ENCODE peak calls at places on chromosomes 2 and 18, in five cellular contexts. C, M, T, Q and E are unnamed samples.

GRCh38 chr2:230757476-230757875 is 44.8 kb downstream of the CAB39 start:
- DNase-seq in T (no peak), Q (no peak), C (no peak), M (no peak), E (no peak)

GRCh38 chr2:241110607-241111442 is 8.7 kb upstream of the MTERF4 start:
- DNase-seq in T (no peak), M (no peak), Q (no peak), C (no peak), E (no peak)

GRCh38 chr2:26076001-26076587 is 42.2 kb downstream of the RAB10 start:
- DNase-seq in T (no peak), C (no peak), Q (no peak), M (no peak), E (peak)

GRCh38 chr2:149329068-149329467 is 1.3 kb upstream of the LYPD6 start:
- DNase-seq in T (peak), M (no peak), Q (no peak), C (no peak), E (no peak)

GRCh38 chr2:143903172-143903856 is 616.6 kb downstream of the ZEB2 start:
- DNase-seq in C (no peak), M (no peak), T (no peak), Q (no peak), E (no peak)

GRCh38 chr2:201466050-201466660 is 14.6 kb downstream of the STRADB start:
- DNase-seq in C (no peak), Q (no peak), M (no peak), T (no peak), E (no peak)

GRCh38 chr2:47241715-47242114 is 86.6 kb upstream of the STPG4 start:
- DNase-seq in C (no peak), M (peak), T (no peak), Q (no peak), E (no peak)

GRCh38 chr18:63255435-63255834 is 64.1 kb downstream of the BCL2 start:
- DNase-seq in M (no peak), C (no peak), Q (no peak), T (no peak), E (no peak)

GRCh38 chr2:231640646-231641111 is 48.0 kb downstream of the TEX44 start:
- DNase-seq in Q (no peak), C (no peak), M (no peak), T (peak), E (peak)

GRCh38 chr2:16034151-16034974 is 94.0 kb downstream of the MYCN start:
- DNase-seq in T (peak), M (peak), Q (no peak), C (no peak), E (peak)

GRCh38 chr2:32937602-32938450 is 8.9 kb upstream of the LTBP1 start:
- DNase-seq in T (peak), M (no peak), Q (no peak), C (no peak), E (peak)

GRCh38 chr2:173711816-173712215 is 253.4 kb downstream of the SP3 start:
- DNase-seq in Q (no peak), M (no peak), C (no peak), T (no peak), E (no peak)

GRCh38 chr18:24725644-24726043 is 265.2 kb downstream of the HRH4 start:
- DNase-seq in M (no peak), C (no peak), T (no peak), Q (no peak), E (no peak)

GRCh38 chr2:197853549-197853948 is 49.2 kb downstream of the PLCL1 start:
- DNase-seq in Q (no peak), T (no peak), C (no peak), M (no peak), E (no peak)

GRCh38 chr2:138600732-138601437 is 99.3 kb downstream of the SPOPL start:
- DNase-seq in T (no peak), C (no peak), M (no peak), Q (no peak), E (no peak)

GRCh38 chr2:142037051-142037450 is 93.8 kb downstream of the LRP1B start:
- DNase-seq in Q (no peak), M (no peak), T (no peak), C (no peak), E (no peak)

GRCh38 chr2:158716091-158716815 is 78.9 kb upstream of the DAPL1 start:
- DNase-seq in C (no peak), T (no peak), M (no peak), Q (no peak), E (no peak)

GRCh38 chr18:24488824-24489493 is 28.5 kb downstream of the HRH4 start:
- DNase-seq in T (peak), Q (peak), M (peak), C (no peak), E (peak)

GRCh38 chr2:26465266-26465925 is 12.5 kb downstream of the OTOF start:
- DNase-seq in M (no peak), Q (no peak), T (no peak), C (no peak), E (no peak)

GRCh38 chr2:96876036-96876810 is 6.3 kb upstream of the SEMA4C start:
- DNase-seq in C (no peak), T (no peak), Q (no peak), M (peak), E (no peak)

GRCh38 chr2:12684471-12684936 is 32.2 kb upstream of the TRIB2 start:
- DNase-seq in T (no peak), C (no peak), M (no peak), Q (no peak), E (no peak)

GRCh38 chr2:197810490-197810889 is 6.1 kb downstream of the PLCL1 start:
- DNase-seq in T (no peak), C (no peak), Q (no peak), M (no peak), E (no peak)

GRCh38 chr2:239146741-239147181 is 254.1 kb downstream of the HDAC4 start:
- DNase-seq in C (no peak), Q (no peak), M (no peak), T (no peak), E (no peak)

GRCh38 chr2:35415282-35415681 is 940.3 kb upstream of the CRIM1 start:
- DNase-seq in C (no peak), M (no peak), T (no peak), Q (no peak), E (no peak)

GRCh38 chr2:236571161-236571560 is 1.5 kb downstream of the ACKR3 start:
- DNase-seq in M (no peak), Q (no peak), T (no peak), C (no peak), E (no peak)

GRCh38 chr2:43075054-43075593 is 151.3 kb downstream of the ZFP36L2 start:
- DNase-seq in C (no peak), M (no peak), Q (no peak), T (no peak), E (peak)

GRCh38 chr2:12089496-12089895 is 343.1 kb downstream of the LPIN1 start:
- DNase-seq in T (no peak), C (no peak), Q (no peak), M (no peak), E (no peak)

GRCh38 chr18:9048808-9049494 is 53.5 kb upstream of the NDUFV2 start:
- DNase-seq in C (no peak), M (no peak), T (no peak), Q (no peak), E (no peak)

GRCh38 chr2:127173073-127173472 is 47.0 kb downstream of the CYP27C1 start:
- DNase-seq in M (no peak), Q (no peak), T (no peak), C (no peak), E (no peak)

GRCh38 chr2:84970956-84971798 is at the start of gene KCMF1:
- DNase-seq in M (peak), Q (no peak), T (no peak), C (no peak), E (peak)

GRCh38 chr2:162022290-162022945 is 51.6 kb downstream of the DPP4 start:
- DNase-seq in T (no peak), Q (no peak), C (no peak), M (no peak), E (no peak)

GRCh38 chr2:8447610-8448221 is 234.1 kb upstream of the ID2 start:
- DNase-seq in Q (no peak), M (no peak), T (peak), C (no peak), E (no peak)

GRCh38 chr2:75853441-75853840 is 142.7 kb upstream of the GCFC2 start:
- DNase-seq in M (no peak), Q (no peak), T (no peak), C (no peak), E (no peak)

GRCh38 chr18:37335337-37335736 is 230.3 kb downstream of the CELF4 start:
- DNase-seq in M (peak), T (no peak), Q (no peak), C (no peak), E (no peak)

GRCh38 chr2:61855178-61855523 is 1.3 kb upstream of the FAM161A start:
- DNase-seq in Q (no peak), T (no peak), M (no peak), C (peak), E (no peak)

GRCh38 chr18:3721771-3722661 is 272.0 kb downstream of the TGIF1 start:
- DNase-seq in M (no peak), T (no peak), C (no peak), Q (no peak), E (no peak)

GRCh38 chr2:25821225-25822056 is 56.8 kb downstream of the ASXL2 start:
- DNase-seq in M (no peak), T (no peak), Q (no peak), C (no peak), E (no peak)

GRCh38 chr18:11392974-11393373 is 216.4 kb upstream of the SLC35G4 start:
- DNase-seq in Q (no peak), T (no peak), M (no peak), C (no peak), E (no peak)

GRCh38 chr2:205763708-205764501 is 81.6 kb downstream of the NRP2 start:
- DNase-seq in M (peak), T (no peak), Q (no peak), C (peak), E (no peak)

GRCh38 chr2:2575870-2576386 is 244.9 kb upstream of the MYT1L start:
- DNase-seq in C (no peak), M (no peak), Q (no peak), T (no peak), E (no peak)
- TF ChIP-seq JUND in C (no peak), M (no peak), Q (no peak), T (no peak), E (no peak)

GRCh38 chr2:7121851-7122250 is 204.6 kb downstream of the RNF144A start:
- DNase-seq in M (no peak), C (no peak), Q (no peak), T (no peak), E (no peak)
- TF ChIP-seq JUND in M (no peak), C (no peak), Q (no peak), T (no peak), E (no peak)

DNA sequence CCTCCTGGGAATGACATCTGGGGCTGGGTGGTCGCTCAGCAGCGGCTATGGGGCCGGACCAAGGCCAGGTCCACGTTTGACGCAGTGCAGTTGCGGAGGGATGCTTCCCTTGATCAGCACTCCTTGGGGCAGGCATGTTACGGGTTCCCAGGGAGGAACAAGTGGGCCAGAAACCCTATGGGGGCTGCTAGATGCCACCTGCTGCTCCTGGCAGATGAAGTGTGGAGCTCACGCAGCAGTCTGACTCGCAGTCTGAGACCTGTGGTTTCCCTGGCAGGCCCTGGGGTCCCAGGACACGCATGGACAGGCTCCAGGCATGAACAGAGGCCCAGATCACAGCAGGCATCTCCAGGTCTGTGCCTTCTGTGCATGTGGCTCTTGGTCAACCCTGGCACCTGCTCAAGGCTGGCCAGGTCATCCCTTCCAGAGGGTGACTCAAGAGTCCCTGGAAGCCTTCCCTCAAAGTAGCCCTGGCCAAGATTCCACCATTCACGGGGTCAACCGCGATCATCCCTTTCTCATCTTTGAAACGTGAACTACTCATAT is 20.0 kb downstream of the KCNF1 start:
- DNase-seq in Q (no peak), T (no peak), C (no peak), M (no peak), E (no peak)
- TF ChIP-seq JUND in Q (no peak), T (peak), C (no peak), M (no peak), E (no peak)

DNA sequence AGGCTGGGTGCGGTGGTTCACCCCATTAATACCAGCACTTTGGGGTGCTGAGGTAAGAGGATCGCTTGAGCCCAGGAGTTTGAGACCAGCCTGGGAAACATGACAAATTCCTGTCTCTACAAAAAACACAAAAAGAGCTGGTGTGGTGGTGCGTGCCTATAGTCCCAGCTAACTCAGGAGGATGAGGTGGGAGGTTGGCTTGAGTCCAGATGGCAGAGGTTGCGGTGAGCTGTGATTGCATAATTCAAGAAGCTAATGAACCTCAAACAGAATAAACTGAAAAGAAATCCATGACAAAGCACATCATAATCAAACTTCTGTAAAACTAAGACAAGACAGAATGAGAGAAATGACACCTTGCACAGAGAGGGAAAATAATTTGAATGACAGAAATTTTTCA is 54.8 kb downstream of the SEMA4F start:
- DNase-seq in C (no peak), T (no peak), M (no peak), Q (no peak), E (no peak)
- TF ChIP-seq JUND in C (no peak), T (no peak), M (no peak), Q (no peak), E (no peak)